ENCODE peak calls at places on chromosomes 12 and 14, in seven cellular contexts. F is lower leg skin, P is DND-41, B is BE2C, K is A549, E is left ventricle myocardium inferior, X is A673. I is an unnamed sample.

GRCh38 chr12:110351119-110351518 is 52.4 kb downstream of the ANAPC7 start:
- DNase-seq in F (no peak), P (no peak), B (no peak), K (no peak), E (no peak), X (no peak), I (no peak)

GRCh38 chr12:27523305-27523641 is 733 bp upstream of the PPFIBP1 start:
- DNase-seq in F (no peak), P (no peak), B (no peak), K (no peak), E (no peak), X (peak; percentile 42), I (no peak)

GRCh38 chr14:104154246-104154645 is 15.9 kb downstream of the KIF26A start:
- DNase-seq in F (no peak), P (no peak), B (no peak), K (no peak), E (no peak), X (no peak), I (no peak)

GRCh38 chr14:53950031-53950793 is 6.4 kb downstream of the BMP4 start:
- DNase-seq in F (no peak), P (no peak), B (no peak), K (no peak), E (no peak), X (no peak), I (no peak)

GRCh38 chr12:91877022-91877421 is 268.6 kb downstream of the BTG1 start:
- DNase-seq in F (peak; percentile 42), P (peak; percentile 87), B (no peak), K (no peak), E (no peak), X (no peak), I (peak; percentile 76)

GRCh38 chr12:113227169-113227568 is 5.9 kb downstream of the TPCN1 start:
- DNase-seq in F (no peak), P (no peak), B (no peak), K (no peak), E (peak; percentile 65), X (no peak), I (no peak)

GRCh38 chr14:56555921-56556570 is 23.6 kb upstream of the TMEM260 start:
- DNase-seq in F (no peak), P (no peak), B (no peak), K (peak; percentile 58), E (no peak), X (peak; percentile 81), I (no peak)

GRCh38 chr14:71289536-71289935 is 382.3 kb downstream of the PCNX1 start:
- DNase-seq in F (no peak), P (no peak), B (no peak), K (no peak), E (no peak), X (no peak), I (no peak)

GRCh38 chr12:66740257-66740656 is 61.4 kb upstream of the GRIP1 start:
- DNase-seq in F (no peak), P (no peak), B (no peak), K (no peak), E (no peak), X (no peak), I (no peak)

GRCh38 chr12:34292736-34293625 is 270.7 kb downstream of the ALG10 start:
- DNase-seq in F (no peak), P (no peak), B (no peak), K (peak; percentile 68), E (peak; percentile 5), X (no peak), I (no peak)

GRCh38 chr14:52313903-52314481 is at the start of gene PTGER2:
- DNase-seq in F (peak; percentile 78), P (peak; percentile 77), B (peak; percentile 96), K (peak; percentile 63), E (peak; percentile 84), X (peak; percentile 53), I (peak; percentile 88)

GRCh38 chr12:89354630-89354931 is 2.3 kb upstream of the DUSP6 start:
- DNase-seq in F (no peak), P (no peak), B (no peak), K (peak; percentile 40), E (no peak), X (no peak), I (no peak)

GRCh38 chr12:225012-225411 is 11.1 kb upstream of the SLC6A12 start:
- DNase-seq in F (no peak), P (no peak), B (no peak), K (no peak), E (no peak), X (no peak), I (no peak)

GRCh38 chr12:32365473-32366064 is 33.8 kb upstream of the FGD4 start:
- DNase-seq in F (peak; percentile 43), P (peak; percentile 55), B (peak; percentile 58), K (peak; percentile 81), E (peak; percentile 23), X (peak; percentile 80), I (peak; percentile 74)

GRCh38 chr12:96948782-96949181 is 41.7 kb downstream of the NEDD1 start:
- DNase-seq in F (no peak), P (no peak), B (no peak), K (no peak), E (no peak), X (no peak), I (no peak)

GRCh38 chr14:64878775-64879634 is 702 bp downstream of the SPTB start:
- DNase-seq in F (no peak), P (no peak), B (no peak), K (peak; percentile 23), E (no peak), X (no peak), I (no peak)

GRCh38 chr14:77018785-77019184 is 9.7 kb downstream of the IRF2BPL start:
- DNase-seq in F (no peak), P (no peak), B (no peak), K (no peak), E (no peak), X (no peak), I (no peak)

GRCh38 chr14:62103497-62103896 is 341.3 kb downstream of the SNAPC1 start:
- DNase-seq in F (no peak), P (no peak), B (no peak), K (no peak), E (no peak), X (no peak), I (no peak)

GRCh38 chr12:132471011-132471857 is 18.7 kb upstream of the FBRSL1 start:
- DNase-seq in F (no peak), P (no peak), B (no peak), K (peak; percentile 37), E (no peak), X (no peak), I (no peak)

GRCh38 chr14:98069712-98070133 is 1202.3 kb downstream of the BCL11B start:
- DNase-seq in F (peak; percentile 29), P (no peak), B (no peak), K (peak; percentile 4), E (no peak), X (peak; percentile 29), I (peak; percentile 23)

GRCh38 chr14:105168496-105168978 is at the start of gene JAG2:
- DNase-seq in F (no peak), P (no peak), B (peak; percentile 59), K (peak; percentile 79), E (peak; percentile 67), X (peak; percentile 73), I (peak; percentile 12)

GRCh38 chr14:75411194-75411552 is 16.6 kb upstream of the JDP2 start:
- DNase-seq in F (no peak), P (no peak), B (no peak), K (no peak), E (no peak), X (no peak), I (no peak)

GRCh38 chr12:53443955-53444354 is 2.4 kb downstream of the PRR13 start:
- DNase-seq in F (no peak), P (no peak), B (no peak), K (no peak), E (no peak), X (no peak), I (no peak)
- H3K4me3 ChIP-seq in F (no peak overlapping the region), P (no peak overlapping the region), B (no peak overlapping the region), K (no peak overlapping the region), E (no peak overlapping the region), X (no peak overlapping the region), I (no peak overlapping the region)

GRCh38 chr12:108633081-108633533 is 587 bp downstream of the SELPLG start:
- DNase-seq in F (no peak), P (no peak), B (no peak), K (no peak), E (no peak), X (no peak), I (no peak)
- H3K4me3 ChIP-seq in F (no peak overlapping the region), P (peak overlapping the region; percentile 18), B (no peak overlapping the region), K (no peak overlapping the region), E (peak overlapping the region; percentile 45), X (no peak overlapping the region), I (no peak overlapping the region)

GRCh38 chr14:26594756-26595545 is 2.9 kb downstream of the NOVA1 start:
- DNase-seq in F (no peak), P (no peak), B (no peak), K (no peak), E (no peak), X (no peak), I (no peak)

GRCh38 chr14:26598081-26598671 is 343 bp upstream of the NOVA1 start:
- DNase-seq in F (peak; percentile 83), P (no peak), B (peak; percentile 89), K (peak; percentile 93), E (peak; percentile 78), X (peak; percentile 89), I (peak; percentile 21)

GRCh38 chr14:26597136-26598080 is at the start of gene NOVA1:
- DNase-seq in F (peak; percentile 17), P (no peak), B (peak; percentile 47), K (peak; percentile 11), E (peak; percentile 21), X (no peak), I (peak; percentile 1)

GRCh38 chr14:26595922-26596721 is 1.7 kb downstream of the NOVA1 start:
- DNase-seq in F (no peak), P (no peak), B (no peak), K (no peak), E (no peak), X (peak; percentile 20), I (no peak)

GRCh38 chr14:26596722-26597030 is 1.2 kb downstream of the NOVA1 start:
- DNase-seq in F (no peak), P (no peak), B (peak; percentile 17), K (peak; percentile 12), E (peak; percentile 13), X (peak; percentile 29), I (no peak)
- H3K4me3 ChIP-seq in F (peak overlapping the region; percentile 55), P (no peak overlapping the region), B (peak overlapping the region; percentile 90), K (peak overlapping the region; percentile 60), E (peak overlapping the region; percentile 73), X (peak overlapping the region; percentile 78), I (peak overlapping the region; percentile 69)

DNA sequence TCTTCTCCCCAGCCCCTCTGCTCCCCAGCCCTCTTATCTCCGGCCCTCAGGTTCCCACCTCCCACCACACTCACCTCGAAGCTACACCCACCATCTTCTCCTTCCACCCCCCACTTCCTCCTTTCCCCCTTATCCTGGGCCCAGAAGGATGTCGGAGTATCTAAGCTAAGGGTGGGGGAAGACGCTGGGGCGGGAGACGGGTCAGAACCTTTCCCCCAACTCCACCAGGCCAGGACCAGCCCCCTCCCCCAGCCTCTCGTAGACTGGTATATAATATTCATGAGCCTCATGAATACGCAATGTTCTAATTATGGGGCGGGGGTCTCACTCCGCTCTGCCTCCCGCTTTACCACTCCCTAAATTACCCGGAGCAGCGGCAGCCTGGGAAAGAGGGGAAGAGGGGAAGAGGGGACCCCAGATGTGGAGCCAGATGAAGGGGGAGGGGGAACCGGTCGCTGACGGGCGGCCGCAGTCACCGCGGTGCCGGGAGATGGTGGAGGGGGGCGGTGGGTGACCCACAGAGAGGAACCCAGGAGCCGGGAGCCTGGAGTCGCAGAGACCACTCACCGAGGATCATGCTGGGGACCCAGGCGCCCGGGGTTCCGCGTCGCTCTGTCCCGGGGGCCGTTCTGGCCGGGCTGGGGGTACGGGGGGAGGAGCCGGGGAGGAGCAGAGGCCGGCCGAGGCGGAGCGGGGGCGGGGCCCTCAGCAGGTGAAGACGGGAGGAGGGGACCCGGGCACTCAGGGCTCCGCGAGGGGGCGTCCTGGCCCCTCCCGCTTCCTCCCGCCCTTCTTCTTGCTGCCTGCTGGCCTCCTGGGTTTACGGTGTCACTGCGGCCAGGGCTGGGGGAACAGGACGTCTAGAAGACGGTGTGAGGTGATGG is 6.4 kb upstream of the ZNF385A start:
- DNase-seq in F (no peak), P (no peak), B (peak; percentile 54), K (no peak), E (peak; percentile 11), X (peak; percentile 69), I (no peak)
- H3K4me3 ChIP-seq in F (peak overlapping the region; percentile 46), P (no peak overlapping the region), B (peak overlapping the region; percentile 52), K (peak overlapping the region; percentile 44), E (peak overlapping the region; percentile 59), X (peak overlapping the region; percentile 58), I (peak overlapping the region; percentile 37)